ENCODE peak calls at places on chromosomes 7 and 10, in seven cellular contexts. One of them, this sample, is unnamed.

GRCh38 chr10:70679498-70679897 is 7.2 kb downstream of the ADAMTS14 start:
- DNase-seq in GM12864: no peak
- DNase-seq in C1 segment of cervical spinal cord: no peak
- DNase-seq in anterior cingulate cortex: no peak
- DNase-seq in M059J: peak
- DNase-seq in NCI-H2107: no peak
- DNase-seq in GDM1: no peak
- DNase-seq in this sample: no peak

GRCh38 chr10:8060010-8060703 is 5.7 kb downstream of the GATA3 start:
- DNase-seq in M059J: peak
- DNase-seq in C1 segment of cervical spinal cord: no peak
- DNase-seq in anterior cingulate cortex: no peak
- DNase-seq in NCI-H2107: no peak
- DNase-seq in GM12864: no peak
- DNase-seq in GDM1: no peak
- DNase-seq in this sample: no peak

GRCh38 chr10:484925-485661 is 204.4 kb downstream of the DIP2C start:
- DNase-seq in GM12864: no peak
- DNase-seq in M059J: peak
- DNase-seq in GDM1: no peak
- DNase-seq in C1 segment of cervical spinal cord: no peak
- DNase-seq in anterior cingulate cortex: no peak
- DNase-seq in NCI-H2107: no peak
- DNase-seq in this sample: no peak

GRCh38 chr7:157384301-157384700 is 47.5 kb downstream of the DNAJB6 start:
- DNase-seq in M059J: no peak
- DNase-seq in NCI-H2107: no peak
- DNase-seq in C1 segment of cervical spinal cord: no peak
- DNase-seq in GM12864: no peak
- DNase-seq in anterior cingulate cortex: no peak
- DNase-seq in GDM1: no peak
- DNase-seq in this sample: no peak

GRCh38 chr7:101172005-101172853 is 6.9 kb upstream of the VGF start:
- DNase-seq in C1 segment of cervical spinal cord: no peak
- DNase-seq in anterior cingulate cortex: no peak
- DNase-seq in NCI-H2107: peak
- DNase-seq in GDM1: no peak
- DNase-seq in GM12864: no peak
- DNase-seq in M059J: no peak
- DNase-seq in this sample: no peak

GRCh38 chr7:301291-302053 is 11.5 kb downstream of the FOXL3 start:
- DNase-seq in anterior cingulate cortex: no peak
- DNase-seq in GDM1: no peak
- DNase-seq in NCI-H2107: no peak
- DNase-seq in GM12864: no peak
- DNase-seq in C1 segment of cervical spinal cord: no peak
- DNase-seq in M059J: no peak
- DNase-seq in this sample: no peak

GRCh38 chr7:90212149-90212495 is 582 bp downstream of the STEAP2 start:
- DNase-seq in C1 segment of cervical spinal cord: no peak
- DNase-seq in anterior cingulate cortex: no peak
- DNase-seq in GDM1: no peak
- DNase-seq in M059J: no peak
- DNase-seq in GM12864: no peak
- DNase-seq in NCI-H2107: no peak
- DNase-seq in this sample: no peak

GRCh38 chr10:109993551-109993950 is 14.2 kb upstream of the ADD3 start:
- DNase-seq in C1 segment of cervical spinal cord: no peak
- DNase-seq in NCI-H2107: no peak
- DNase-seq in GM12864: no peak
- DNase-seq in anterior cingulate cortex: no peak
- DNase-seq in M059J: no peak
- DNase-seq in GDM1: no peak
- DNase-seq in this sample: no peak